ENCODE peak calls at places on chromosome 17, in five cellular contexts. Z, R, X, U and E are unnamed samples.

GRCh38 chr17:58913971-58914769 is 158.5 kb downstream of the PPM1E start:
- DNase-seq in U (no peak), R (no peak), X (no peak), Z (no peak), E (no peak)

GRCh38 chr17:76353004-76353598 is 615 bp downstream of the PRPSAP1 start:
- DNase-seq in Z (no peak), R (peak), X (no peak), U (peak), E (peak)

GRCh38 chr17:43574896-43575525 is 28.9 kb upstream of the ETV4 start:
- DNase-seq in R (no peak), U (no peak), Z (no peak), X (no peak), E (no peak)

GRCh38 chr17:40458001-40458791 is 14.9 kb downstream of the IGFBP4 start:
- DNase-seq in R (no peak), Z (no peak), X (no peak), U (no peak), E (no peak)

GRCh38 chr17:17675416-17675815 is 5.8 kb upstream of the RAI1 start:
- DNase-seq in R (no peak), U (no peak), X (no peak), Z (no peak), E (no peak)

GRCh38 chr17:77451271-77451893 is 310.6 kb downstream of the SEC14L1 start:
- DNase-seq in Z (no peak), U (peak), X (peak), R (peak), E (peak)

GRCh38 chr17:1762233-1762905 is 509 bp downstream of the SERPINF1 start:
- DNase-seq in X (no peak), R (peak), Z (no peak), U (no peak), E (no peak)

GRCh38 chr17:47844814-47845453 is 3.9 kb upstream of the SCRN2 start:
- DNase-seq in X (no peak), Z (no peak), R (peak), U (peak), E (no peak)

GRCh38 chr17:65231662-65232335 is 94.6 kb downstream of the RGS9 start:
- DNase-seq in U (peak), X (peak), R (peak), Z (no peak), E (peak)

GRCh38 chr17:2929881-2930533 is 133.4 kb downstream of the OR1D5 start:
- DNase-seq in U (peak), Z (no peak), R (peak), X (peak), E (peak)

GRCh38 chr17:39036009-39036408 is 68.8 kb upstream of the FBXO47 start:
- DNase-seq in U (no peak), R (no peak), X (no peak), Z (no peak), E (no peak)

GRCh38 chr17:55434721-55435120 is 13.1 kb upstream of the MMD start:
- DNase-seq in R (no peak), U (no peak), Z (no peak), X (no peak), E (no peak)

GRCh38 chr17:6591599-6592158 is 35.3 kb upstream of the PITPNM3 start:
- DNase-seq in R (no peak), Z (no peak), U (no peak), X (no peak), E (no peak)

GRCh38 chr17:31412511-31412910 is 21.0 kb downstream of the RAB11FIP4 start:
- DNase-seq in U (no peak), Z (no peak), R (no peak), X (no peak), E (no peak)

GRCh38 chr17:17419621-17420020 is 57.2 kb upstream of the MED9 start:
- DNase-seq in X (no peak), R (no peak), Z (no peak), U (no peak), E (no peak)

GRCh38 chr17:60039509-60040442 is 38.9 kb downstream of the HEATR6 start:
- DNase-seq in X (no peak), Z (no peak), R (peak), U (no peak), E (no peak)

GRCh38 chr17:58693208-58693607 is 806 bp downstream of the RAD51C start:
- DNase-seq in X (no peak), Z (no peak), U (no peak), R (peak), E (no peak)

GRCh38 chr17:28907709-28908475 is 5.0 kb upstream of the DHRS13 start:
- DNase-seq in U (no peak), X (no peak), R (peak), Z (no peak), E (no peak)

GRCh38 chr17:3003401-3004149 is 59.8 kb downstream of the OR1D5 start:
- DNase-seq in Z (no peak), R (no peak), U (no peak), X (no peak), E (no peak)

GRCh38 chr17:65287040-65287439 is 149.9 kb downstream of the RGS9 start:
- DNase-seq in R (no peak), X (no peak), U (no peak), Z (peak), E (no peak)